ENCODE peak calls at places on chromosomes 6 and 20, in six cellular contexts. B, C, O, T, J and W are unnamed samples.

GRCh38 chr20:48630342-48631075 is 197.3 kb downstream of the PREX1 start:
- DNase-seq in O (no peak), B (no peak), C (no peak), T (no peak), J (no peak), W (no peak)

GRCh38 chr6:45478235-45478634 is 100.5 kb upstream of the SUPT3H start:
- DNase-seq in C (no peak), O (no peak), T (no peak), B (no peak), J (no peak), W (no peak)

GRCh38 chr6:36362551-36363389 is 24.7 kb downstream of the ETV7 start:
- DNase-seq in C (no peak), B (no peak), J (no peak), T (no peak), O (no peak), W (no peak)

GRCh38 chr6:41271901-41272395 is 14.5 kb downstream of the TREM1 start:
- DNase-seq in T (no peak), J (no peak), O (no peak), B (no peak), C (no peak), W (no peak)

GRCh38 chr20:17843246-17844132 is 125.1 kb downstream of the SNX5 start:
- DNase-seq in B (peak), C (no peak), T (no peak), J (no peak), O (no peak), W (no peak)

GRCh38 chr6:89985744-89986493 is 91.7 kb downstream of the GJA10 start:
- DNase-seq in O (no peak), T (no peak), J (no peak), B (no peak), C (no peak), W (no peak)

GRCh38 chr6:45212976-45213375 is 115.2 kb upstream of the RUNX2 start:
- DNase-seq in T (no peak), O (no peak), B (no peak), C (no peak), J (no peak), W (no peak)

GRCh38 chr6:46549155-46549554 is 57.9 kb upstream of the RCAN2 start:
- DNase-seq in J (no peak), C (no peak), O (no peak), T (no peak), B (no peak), W (no peak)

GRCh38 chr6:99344289-99344688 is 5.2 kb downstream of the FAXC start:
- DNase-seq in T (no peak), C (no peak), J (no peak), O (no peak), B (no peak), W (no peak)

GRCh38 chr6:130020106-130020851 is 1.9 kb downstream of the L3MBTL3 start:
- DNase-seq in T (peak), C (peak), B (no peak), O (peak), J (peak), W (no peak)

GRCh38 chr20:25353754-25354705 is 36.6 kb downstream of the ABHD12 start:
- DNase-seq in T (no peak), J (no peak), C (no peak), O (no peak), B (no peak), W (no peak)

GRCh38 chr6:114404339-114404955 is 61.6 kb upstream of the HS3ST5 start:
- DNase-seq in B (no peak), C (no peak), T (no peak), J (no peak), O (no peak), W (no peak)

GRCh38 chr20:13771853-13772453 is 12.8 kb downstream of the ESF1 start:
- DNase-seq in B (no peak), C (no peak), T (no peak), O (no peak), J (no peak), W (peak)

GRCh38 chr6:99846021-99846420 is 148.0 kb downstream of the MCHR2 start:
- DNase-seq in C (no peak), B (no peak), J (no peak), O (no peak), T (no peak), W (no peak)

GRCh38 chr20:63697868-63698545 is 1.6 kb downstream of the TNFRSF6B start:
- DNase-seq in T (no peak), O (no peak), J (no peak), B (no peak), C (no peak), W (no peak)

GRCh38 chr20:62511915-62512610 is 36.3 kb upstream of the GATA5 start:
- DNase-seq in J (no peak), B (no peak), T (no peak), O (no peak), C (no peak), W (no peak)

GRCh38 chr6:90136850-90137249 is 159.8 kb downstream of the BACH2 start:
- DNase-seq in T (no peak), C (no peak), J (no peak), B (no peak), O (no peak), W (no peak)

GRCh38 chr6:17504005-17504404 is 96.1 kb upstream of the FAM8A1 start:
- DNase-seq in T (no peak), J (no peak), B (no peak), C (no peak), O (no peak), W (no peak)